ENCODE peak calls at places on chromosomes 12 and 14, in nine cellular contexts. One of them, this sample, is unnamed.

GRCh38 chr12:6551496-6552139 is 4.2 kb downstream of the IFFO1 start:
- DNase-seq in myocyte: peak; percentile 85
- DNase-seq in anterior cingulate cortex: no peak
- DNase-seq in head of caudate nucleus: no peak
- DNase-seq in astrocyte of the cerebellum: no peak
- DNase-seq in RPMI8226: no peak
- DNase-seq in WTC11: no peak
- DNase-seq in transverse colon: no peak
- DNase-seq in HuH-7: no peak
- DNase-seq in this sample: no peak

GRCh38 chr12:72465940-72466630 is 193.9 kb downstream of the TRHDE start:
- DNase-seq in myocyte: no peak
- DNase-seq in anterior cingulate cortex: no peak
- DNase-seq in head of caudate nucleus: no peak
- DNase-seq in astrocyte of the cerebellum: no peak
- DNase-seq in RPMI8226: no peak
- DNase-seq in WTC11: no peak
- DNase-seq in transverse colon: no peak
- DNase-seq in HuH-7: no peak
- DNase-seq in this sample: no peak

GRCh38 chr14:73246387-73247150 is 9.3 kb downstream of the PAPLN start:
- DNase-seq in myocyte: no peak
- DNase-seq in anterior cingulate cortex: no peak
- DNase-seq in head of caudate nucleus: no peak
- DNase-seq in astrocyte of the cerebellum: no peak
- DNase-seq in RPMI8226: no peak
- DNase-seq in WTC11: no peak
- DNase-seq in transverse colon: no peak
- DNase-seq in HuH-7: no peak
- DNase-seq in this sample: no peak

GRCh38 chr12:75684678-75685620 is 173.5 kb upstream of the KRR1 start:
- DNase-seq in myocyte: no peak
- DNase-seq in anterior cingulate cortex: no peak
- DNase-seq in head of caudate nucleus: no peak
- DNase-seq in astrocyte of the cerebellum: no peak
- DNase-seq in RPMI8226: no peak
- DNase-seq in WTC11: no peak
- DNase-seq in transverse colon: no peak
- DNase-seq in HuH-7: no peak
- DNase-seq in this sample: no peak

GRCh38 chr12:97323154-97323553 is 139.4 kb upstream of the RMST start:
- DNase-seq in myocyte: no peak
- DNase-seq in anterior cingulate cortex: no peak
- DNase-seq in head of caudate nucleus: no peak
- DNase-seq in astrocyte of the cerebellum: no peak
- DNase-seq in RPMI8226: no peak
- DNase-seq in WTC11: no peak
- DNase-seq in transverse colon: no peak
- DNase-seq in HuH-7: no peak
- DNase-seq in this sample: no peak

GRCh38 chr12:6535960-6536847 is 1.9 kb downstream of the GAPDH start:
- DNase-seq in myocyte: peak; percentile 70
- DNase-seq in anterior cingulate cortex: no peak
- DNase-seq in head of caudate nucleus: no peak
- DNase-seq in astrocyte of the cerebellum: no peak
- DNase-seq in RPMI8226: no peak
- DNase-seq in WTC11: no peak
- DNase-seq in transverse colon: no peak
- DNase-seq in HuH-7: no peak
- DNase-seq in this sample: no peak

GRCh38 chr12:92561543-92561899 is 141.3 kb upstream of the PLEKHG7 start:
- DNase-seq in myocyte: peak; percentile 95
- DNase-seq in anterior cingulate cortex: no peak
- DNase-seq in head of caudate nucleus: peak; percentile 2
- DNase-seq in astrocyte of the cerebellum: peak; percentile 98
- DNase-seq in RPMI8226: peak; percentile 59
- DNase-seq in WTC11: no peak
- DNase-seq in transverse colon: peak; percentile 35
- DNase-seq in HuH-7: no peak
- DNase-seq in this sample: peak; percentile 30

GRCh38 chr12:2618291-2618995 is 176.3 kb upstream of the FKBP4 start:
- DNase-seq in myocyte: no peak
- DNase-seq in anterior cingulate cortex: no peak
- DNase-seq in head of caudate nucleus: no peak
- DNase-seq in astrocyte of the cerebellum: no peak
- DNase-seq in RPMI8226: no peak
- DNase-seq in WTC11: no peak
- DNase-seq in transverse colon: no peak
- DNase-seq in HuH-7: no peak
- DNase-seq in this sample: no peak

GRCh38 chr12:87157791-87158190 is 871.4 kb downstream of the C12orf50 start:
- DNase-seq in myocyte: peak; percentile 77
- DNase-seq in anterior cingulate cortex: no peak
- DNase-seq in head of caudate nucleus: no peak
- DNase-seq in astrocyte of the cerebellum: peak; percentile 88
- DNase-seq in RPMI8226: no peak
- DNase-seq in WTC11: no peak
- DNase-seq in transverse colon: no peak
- DNase-seq in HuH-7: no peak
- DNase-seq in this sample: no peak